ENCODE peak calls at places on chromosomes 13 and 19, in eight cellular contexts. M, V, S, U, B, H, W and E are unnamed samples.

GRCh38 chr19:38003427-38004099 is 96.6 kb downstream of the SIPA1L3 start:
- DNase-seq in M (no peak), V (peak), S (peak), U (peak), B (peak), H (peak), W (peak), E (peak)

GRCh38 chr19:9065457-9066014 is 21.3 kb upstream of the OR1M1 start:
- DNase-seq in M (no peak), V (no peak), S (no peak), U (no peak), B (no peak), H (no peak), W (no peak), E (no peak)

GRCh38 chr19:40590464-40591265 is 10.5 kb upstream of the LTBP4 start:
- DNase-seq in M (no peak), V (no peak), S (no peak), U (no peak), B (no peak), H (no peak), W (no peak), E (no peak)

GRCh38 chr19:14187586-14187985 is 18.4 kb downstream of the ADGRL1 start:
- DNase-seq in M (no peak), V (no peak), S (no peak), U (no peak), B (no peak), H (no peak), W (no peak), E (no peak)

GRCh38 chr13:71797487-71797886 is 69.5 kb downstream of the DACH1 start:
- DNase-seq in M (no peak), V (no peak), S (no peak), U (no peak), B (no peak), H (no peak), W (no peak), E (no peak)

GRCh38 chr13:81480634-81481033 is 1139.7 kb upstream of the SPRY2 start:
- DNase-seq in M (no peak), V (no peak), S (no peak), U (no peak), B (no peak), H (no peak), W (no peak), E (peak)

GRCh38 chr19:8973501-8974091 is 36.6 kb downstream of the MUC16 start:
- DNase-seq in M (no peak), V (no peak), S (no peak), U (no peak), B (no peak), H (no peak), W (peak), E (no peak)

GRCh38 chr13:29937836-29938235 is 87.4 kb upstream of the UBL3 start:
- DNase-seq in M (no peak), V (peak), S (no peak), U (no peak), B (no peak), H (no peak), W (no peak), E (no peak)

GRCh38 chr19:49421039-49421877 is 2.0 kb downstream of the PTH2 start:
- DNase-seq in M (no peak), V (peak), S (no peak), U (peak), B (peak), H (no peak), W (peak), E (peak)

GRCh38 chr19:3243851-3244700 is 19.6 kb downstream of the CELF5 start:
- DNase-seq in M (no peak), V (no peak), S (peak), U (no peak), B (no peak), H (no peak), W (peak), E (no peak)

GRCh38 chr19:16078759-16079707 is 2.7 kb downstream of the TPM4 start:
- DNase-seq in M (peak), V (peak), S (peak), U (no peak), B (peak), H (peak), W (peak), E (no peak)

GRCh38 chr13:51844862-51845573 is at the start of gene TMEM272:
- DNase-seq in M (no peak), V (no peak), S (no peak), U (no peak), B (no peak), H (no peak), W (peak), E (peak)

GRCh38 chr19:403221-404036 is 5.5 kb downstream of the C2CD4C start:
- DNase-seq in M (no peak), V (peak), S (no peak), U (peak), B (peak), H (no peak), W (no peak), E (no peak)

GRCh38 chr19:37995346-37995745 is 88.3 kb downstream of the SIPA1L3 start:
- DNase-seq in M (no peak), V (no peak), S (no peak), U (no peak), B (no peak), H (no peak), W (no peak), E (no peak)

GRCh38 chr13:66301482-66301881 is 928.7 kb downstream of the PCDH9 start:
- DNase-seq in M (no peak), V (no peak), S (no peak), U (no peak), B (no peak), H (no peak), W (no peak), E (no peak)

GRCh38 chr19:12843999-12844732 is 5.9 kb downstream of the MAST1 start:
- DNase-seq in M (no peak), V (no peak), S (no peak), U (no peak), B (no peak), H (no peak), W (no peak), E (no peak)

GRCh38 chr13:43905435-43906031 is 25.8 kb downstream of the LACC1 start:
- DNase-seq in M (no peak), V (peak), S (no peak), U (peak), B (no peak), H (no peak), W (peak), E (peak)